ENCODE peak calls at places on chromosomes 16 and 17, in four cellular contexts. X, D, Q and A are unnamed samples. For H3K36me3, the result is how much of the 10 kb centered on the place peaks cover.

GRCh38 chr16:70304892-70305448 is 6.0 kb downstream of the DDX19B start:
- DNase-seq in Q (no peak), X (no peak), D (no peak), A (no peak)

GRCh38 chr16:3188925-3189825 is 1.2 kb downstream of the OR1F1 start:
- DNase-seq in X (no peak), D (no peak), Q (no peak), A (peak)

GRCh38 chr17:52147872-52148271 is 10.6 kb downstream of the CA10 start:
- DNase-seq in D (no peak), Q (no peak), X (no peak), A (no peak)

GRCh38 chr17:76427457-76428231 is 25.3 kb downstream of the UBE2O start:
- DNase-seq in D (no peak), Q (peak), X (no peak), A (no peak)

GRCh38 chr17:38996660-38997337 is 29.6 kb upstream of the FBXO47 start:
- DNase-seq in D (no peak), X (no peak), Q (no peak), A (no peak)

GRCh38 chr16:57422026-57422944 is 17.7 kb downstream of the CCL17 start:
- DNase-seq in D (no peak), X (no peak), Q (peak), A (no peak)

GRCh38 chr16:64534180-64534780 is 587.6 kb downstream of the CDH11 start:
- DNase-seq in X (no peak), Q (no peak), D (no peak), A (no peak)

GRCh38 chr17:44049294-44050080 is 17.0 kb downstream of the LSM12 start:
- DNase-seq in Q (no peak), X (no peak), D (no peak), A (no peak)

GRCh38 chr17:60534010-60534555 is 8.0 kb upstream of the APPBP2 start:
- DNase-seq in Q (no peak), X (no peak), D (no peak), A (no peak)

GRCh38 chr17:32191306-32191705 is 49.0 kb downstream of the RHOT1 start:
- DNase-seq in X (no peak), Q (no peak), D (no peak), A (no peak)

DNA sequence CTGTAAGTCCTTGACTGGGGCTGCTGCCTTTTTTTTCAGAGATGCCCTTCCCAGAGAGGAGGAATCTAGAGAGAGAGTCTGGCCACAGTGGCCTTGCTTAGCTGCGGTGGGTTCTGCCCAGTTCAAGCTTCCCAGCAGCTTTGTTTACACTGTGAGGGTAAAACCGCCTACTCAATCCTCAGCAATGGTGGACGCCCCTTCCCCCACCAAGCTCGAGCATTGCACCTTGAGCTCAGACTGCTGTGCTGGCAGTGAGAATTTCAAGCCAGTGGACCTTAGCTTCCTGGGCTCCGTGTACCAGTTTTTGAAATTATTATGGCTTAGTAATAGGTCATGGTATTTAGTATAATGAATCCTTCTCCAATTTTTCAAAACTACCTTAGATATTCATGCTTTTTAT is 395.4 kb downstream of the NPIPA7 start:
- DNase-seq in Q (no peak), X (no peak), D (no peak), A (no peak)
- H3K36me3 ChIP-seq in Q (under half), X (under half), D (under half), A (under half)

GRCh38 chr17:72189781-72190593 is 69.2 kb downstream of the SOX9 start:
- DNase-seq in Q (no peak), X (no peak), D (no peak), A (no peak)

GRCh38 chr17:72191901-72192300 is 71.1 kb downstream of the SOX9 start:
- DNase-seq in Q (no peak), X (peak), D (no peak), A (no peak)

GRCh38 chr17:72191356-72191755 is 70.5 kb downstream of the SOX9 start:
- DNase-seq in D (no peak), Q (no peak), X (no peak), A (no peak)

GRCh38 chr17:72187544-72187943 is 66.7 kb downstream of the SOX9 start:
- DNase-seq in X (no peak), D (no peak), Q (peak), A (no peak)

DNA sequence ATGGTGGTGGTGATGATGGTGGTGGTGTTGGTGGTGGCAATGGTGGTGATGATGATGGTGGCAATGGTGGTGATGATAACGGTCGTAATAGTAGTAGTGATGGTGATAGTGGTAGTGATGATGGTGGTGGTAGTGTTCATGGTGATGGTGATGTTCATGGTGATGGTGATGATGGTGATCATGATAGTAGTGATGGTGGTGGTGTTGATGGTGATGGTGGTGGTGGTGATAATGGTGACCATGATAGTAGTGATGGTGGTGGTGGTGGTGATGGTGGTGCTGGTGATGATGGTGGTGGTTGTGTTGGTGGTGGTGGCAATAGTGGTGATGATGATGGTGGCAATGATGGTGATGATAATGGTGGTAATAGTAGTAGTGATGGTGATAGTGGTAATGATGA is 68.0 kb downstream of the SOX9 start:
- DNase-seq in X (no peak), D (no peak), Q (no peak), A (no peak)
- H3K4me3 ChIP-seq in X (no peak), D (no peak), Q (no peak), A (no peak)

DNA sequence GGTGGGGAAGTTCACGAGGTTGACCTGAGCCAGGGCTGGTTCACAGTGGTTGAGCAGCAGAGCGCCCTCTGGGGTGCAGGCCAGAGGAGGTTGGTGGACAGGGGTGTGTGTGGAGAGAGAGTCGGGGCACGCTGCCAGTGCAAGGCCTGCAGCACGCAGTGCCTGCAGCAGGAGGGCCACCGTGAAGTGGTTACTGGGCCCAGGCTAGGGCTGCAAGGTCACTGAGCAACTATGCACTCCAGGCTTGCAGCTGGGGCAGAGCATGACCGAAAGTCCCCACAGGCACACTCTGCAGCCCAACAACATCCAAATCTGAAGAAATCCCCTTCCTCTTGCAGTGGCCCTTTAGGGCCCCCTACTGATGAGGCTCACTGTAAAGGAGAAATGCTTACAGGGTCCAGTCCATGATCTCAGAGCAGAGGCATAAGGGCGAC is 89.1 kb upstream of the NOL11 start:
- DNase-seq in D (peak), X (no peak), Q (no peak), A (no peak)
- TF ChIP-seq CTCF in D (no peak), X (no peak), Q (no peak), A (no peak)

DNA sequence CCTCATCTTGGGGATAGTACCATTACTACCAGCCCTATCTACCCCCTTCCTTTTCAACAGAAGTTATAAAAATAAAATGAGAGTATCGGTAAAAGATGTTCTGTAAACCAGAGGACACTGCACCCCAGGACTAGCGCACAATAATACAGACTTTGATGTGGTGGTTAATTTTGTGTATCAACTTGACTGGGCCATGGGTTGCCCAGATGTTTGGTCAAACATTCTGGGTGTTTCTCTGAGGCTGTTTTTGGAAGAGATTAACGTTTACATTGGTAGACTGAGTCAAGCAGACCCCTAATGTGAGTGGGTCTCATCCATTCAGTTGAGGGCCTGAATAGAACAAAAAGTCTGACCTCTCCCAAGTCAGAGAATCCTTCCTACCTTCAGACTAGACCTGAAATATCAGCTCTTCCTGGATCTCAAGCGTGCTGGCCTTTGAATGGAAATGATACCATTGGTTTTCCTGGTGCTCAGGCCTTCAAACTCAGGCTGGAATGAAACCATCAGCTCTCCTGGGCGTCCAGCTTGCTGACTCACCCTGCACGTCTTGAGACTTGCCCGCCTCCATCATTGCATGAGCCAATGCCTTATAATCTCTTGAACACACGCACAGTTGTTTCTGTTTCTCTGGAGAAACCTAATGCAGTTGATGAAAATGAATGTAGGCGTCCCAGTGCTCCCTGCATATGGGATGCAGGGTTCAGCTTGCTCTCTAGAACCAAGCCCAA is 10.1 kb downstream of the MRM1 start:
- DNase-seq in D (no peak), X (no peak), Q (no peak), A (no peak)
- H3K36me3 ChIP-seq in D (under half), X (under half), Q (under half), A (under half)

GRCh38 chr17:1742371-1743093 is at the start of gene SERPINF2:
- DNase-seq in D (no peak), X (no peak), Q (no peak), A (no peak)
- H3K4me3 ChIP-seq in D (no peak), X (no peak), Q (no peak), A (no peak)

DNA sequence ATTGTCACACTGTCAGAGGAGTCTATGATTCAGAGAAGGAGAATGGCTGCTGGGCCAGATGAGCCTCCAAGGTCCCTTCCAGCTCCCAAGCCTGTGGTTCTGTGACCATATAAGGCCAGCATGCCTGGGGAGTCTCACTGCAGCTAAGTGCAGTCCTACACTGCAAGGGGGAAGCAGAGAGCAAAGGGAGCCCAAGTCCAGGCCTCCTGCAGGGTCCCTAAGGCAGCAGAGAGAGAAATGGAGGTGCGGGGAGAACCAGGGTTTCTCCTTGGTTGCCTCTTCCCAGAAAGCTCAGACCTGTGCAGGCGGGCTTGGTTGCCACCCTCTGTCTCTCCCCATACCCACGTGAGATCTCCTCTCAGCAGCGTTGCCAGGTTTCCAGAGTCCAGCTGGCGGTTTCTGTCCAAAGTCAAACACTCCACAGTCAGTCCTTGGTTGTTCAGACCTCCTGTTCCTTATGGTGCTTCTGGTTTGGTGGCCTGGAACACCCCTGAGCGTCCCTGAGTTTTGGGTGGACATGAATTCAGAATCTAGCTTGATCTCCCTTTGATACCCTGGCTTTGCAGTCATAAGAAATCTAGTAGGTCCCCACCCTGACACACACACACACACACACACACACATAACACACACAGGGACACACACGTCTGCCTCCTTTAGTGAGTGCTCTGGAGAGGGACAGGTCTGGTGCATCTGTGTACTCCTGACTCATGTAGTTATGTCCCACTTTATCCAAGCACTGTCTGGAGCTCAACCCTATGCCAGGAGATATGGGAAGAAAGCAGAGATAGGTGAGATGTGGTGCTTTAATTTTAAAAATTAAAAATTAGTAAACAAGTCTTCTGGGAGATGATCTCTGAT is 78.8 kb downstream of the GNAO1 start:
- DNase-seq in X (no peak), D (no peak), Q (peak), A (peak)
- TF ChIP-seq CTCF in X (no peak), D (no peak), Q (peak), A (no peak)

GRCh38 chr17:80374732-80375118 is 40.2 kb upstream of the ENDOV start:
- DNase-seq in X (no peak), D (no peak), Q (no peak), A (no peak)

GRCh38 chr17:80374039-80374731 is 40.8 kb upstream of the ENDOV start:
- DNase-seq in D (no peak), X (no peak), Q (no peak), A (peak)

GRCh38 chr17:80377798-80378197 is 37.2 kb upstream of the ENDOV start:
- DNase-seq in X (no peak), Q (no peak), D (no peak), A (peak)

GRCh38 chr17:80375186-80375585 is 39.8 kb upstream of the ENDOV start:
- DNase-seq in D (no peak), X (no peak), Q (no peak), A (no peak)

DNA sequence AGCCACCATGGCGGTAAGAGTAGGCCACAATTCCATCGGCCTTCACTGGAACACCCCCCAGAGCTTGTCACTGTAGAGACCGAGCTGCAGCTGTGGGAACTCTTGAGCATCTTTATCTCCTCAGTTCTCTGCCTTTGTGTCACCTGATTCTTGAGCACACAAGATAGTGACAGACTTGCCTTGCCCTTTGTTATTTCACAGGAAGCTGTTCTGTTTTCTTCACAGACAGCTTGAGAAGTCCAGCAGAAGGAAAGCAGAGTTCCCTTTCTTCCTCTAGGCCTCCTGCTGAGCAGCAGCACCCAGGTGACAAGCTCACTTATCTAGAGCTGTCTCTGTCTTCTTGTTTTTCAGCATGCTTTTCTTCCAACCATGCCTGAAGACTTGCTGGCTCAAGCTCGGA is 38.4 kb upstream of the ENDOV start:
- DNase-seq in X (no peak), Q (no peak), D (no peak), A (peak)
- H3K36me3 ChIP-seq in X (under half), Q (under half), D (under half), A (half or more)